ENCODE peak calls at places on chromosomes 2 and 18, in six cellular contexts. J, E, Z, D, Y and I are unnamed samples.

GRCh38 chr2:43576983-43577892 is 18.6 kb downstream of the THADA start:
- DNase-seq in D (peak), Z (peak), E (no peak), Y (peak), J (no peak), I (peak)

GRCh38 chr2:7646024-7646423 is 728.8 kb downstream of the RNF144A start:
- DNase-seq in E (no peak), Z (no peak), J (no peak), Y (no peak), D (no peak), I (no peak)

GRCh38 chr2:37809525-37809924 is 115.6 kb upstream of the RMDN2 start:
- DNase-seq in Y (no peak), D (peak), Z (no peak), J (no peak), E (peak), I (no peak)

GRCh38 chr2:43851026-43851980 is 12.5 kb downstream of the ABCG8 start:
- DNase-seq in Y (no peak), J (no peak), E (no peak), Z (peak), D (peak), I (no peak)

GRCh38 chr2:52918551-52918950 is 849.1 kb upstream of the CHAC2 start:
- DNase-seq in E (no peak), D (no peak), Y (no peak), Z (no peak), J (no peak), I (no peak)

GRCh38 chr18:48408727-48409590 is at the start of gene ZBTB7C:
- DNase-seq in J (no peak), Y (no peak), D (peak), E (no peak), Z (peak), I (no peak)

GRCh38 chr2:195649629-195650190 is 7.3 kb upstream of the SLC39A10 start:
- DNase-seq in E (no peak), Y (no peak), J (no peak), Z (no peak), D (no peak), I (no peak)

GRCh38 chr2:74316616-74317295 is 26.5 kb downstream of the SLC4A5 start:
- DNase-seq in E (no peak), Z (no peak), J (no peak), Y (peak), D (no peak), I (peak)

GRCh38 chr2:11393711-11394236 is 49.3 kb upstream of the ROCK2 start:
- DNase-seq in Z (no peak), D (no peak), J (no peak), E (no peak), Y (no peak), I (no peak)

GRCh38 chr2:190714958-190715357 is 66.1 kb downstream of the NAB1 start:
- DNase-seq in Z (no peak), E (peak), J (no peak), D (no peak), Y (no peak), I (no peak)

GRCh38 chr2:207163053-207163814 is 2.5 kb downstream of the KLF7 start:
- DNase-seq in J (no peak), Z (no peak), Y (peak), E (peak), D (no peak), I (peak)

GRCh38 chr2:130371723-130372054 is 15.8 kb downstream of the PTPN18 start:
- DNase-seq in E (no peak), D (no peak), Y (no peak), Z (no peak), J (no peak), I (no peak)

GRCh38 chr2:71935291-71935848 is 212.3 kb downstream of the CYP26B1 start:
- DNase-seq in D (peak), E (no peak), Y (no peak), J (no peak), Z (peak), I (no peak)

GRCh38 chr2:128754246-128754724 is 435.6 kb upstream of the HS6ST1 start:
- DNase-seq in E (no peak), D (peak), Z (no peak), J (peak), Y (no peak), I (no peak)

GRCh38 chr2:1219901-1220691 is 193.2 kb upstream of the TPO start:
- DNase-seq in D (peak), J (no peak), E (no peak), Z (no peak), Y (no peak), I (no peak)

GRCh38 chr2:39920318-39920775 is 141.3 kb upstream of the THUMPD2 start:
- DNase-seq in Z (no peak), J (no peak), Y (no peak), E (no peak), D (no peak), I (no peak)

GRCh38 chr2:135819211-135819610 is 17.8 kb downstream of the LCT start:
- DNase-seq in Y (peak), J (no peak), Z (peak), D (no peak), E (peak), I (no peak)

DNA sequence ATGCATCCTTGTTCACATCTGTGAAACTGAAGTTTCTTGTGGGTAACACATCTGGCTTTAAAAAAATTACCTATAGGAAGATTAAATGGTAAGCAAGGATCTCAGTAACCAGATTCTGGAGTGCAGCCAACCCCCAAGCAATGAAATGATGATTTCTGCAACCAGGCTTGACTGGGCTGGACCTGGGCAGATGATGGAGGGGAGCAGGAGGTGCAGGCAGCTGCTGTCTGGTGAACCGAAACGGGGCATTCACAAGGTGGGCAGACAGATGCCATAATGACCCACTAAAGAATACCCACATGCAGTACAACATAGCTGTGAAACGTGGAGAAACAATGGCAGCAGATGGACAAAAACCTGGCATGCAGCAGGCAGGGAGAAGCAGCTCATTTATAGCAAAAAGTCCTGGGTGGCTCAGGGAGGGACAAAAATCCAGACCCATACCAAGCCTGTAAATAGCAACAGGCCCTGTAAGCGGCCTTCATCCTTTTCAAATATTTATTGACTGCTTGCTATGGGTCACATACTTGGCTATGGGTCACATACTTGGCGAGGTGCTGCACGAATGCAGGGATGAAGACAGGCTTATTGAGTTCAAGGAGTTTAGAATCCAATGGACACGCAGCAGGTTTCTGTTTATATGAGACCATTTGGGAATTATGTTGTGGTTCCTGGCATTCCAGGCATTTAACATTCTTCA is 244.6 kb downstream of the HRH4 start:
- DNase-seq in Y (no peak), D (no peak), E (no peak), J (no peak), Z (no peak), I (peak)
- TF ChIP-seq JUND in Y (no peak), D (no peak), E (no peak), J (no peak), Z (no peak), I (no peak)

GRCh38 chr2:26355038-26355995 is 8.7 kb upstream of the ADGRF3 start:
- DNase-seq in Y (no peak), Z (peak), E (peak), J (no peak), D (no peak), I (peak)
- TF ChIP-seq JUND in Y (no peak), Z (peak), E (peak), J (no peak), D (peak), I (no peak)

GRCh38 chr18:36829362-36830140 is 624 bp downstream of the KIAA1328 start:
- DNase-seq in J (no peak), Z (no peak), E (no peak), Y (peak), D (no peak), I (peak)
- TF ChIP-seq JUND in J (no peak), Z (no peak), E (no peak), Y (no peak), D (no peak), I (no peak)

DNA sequence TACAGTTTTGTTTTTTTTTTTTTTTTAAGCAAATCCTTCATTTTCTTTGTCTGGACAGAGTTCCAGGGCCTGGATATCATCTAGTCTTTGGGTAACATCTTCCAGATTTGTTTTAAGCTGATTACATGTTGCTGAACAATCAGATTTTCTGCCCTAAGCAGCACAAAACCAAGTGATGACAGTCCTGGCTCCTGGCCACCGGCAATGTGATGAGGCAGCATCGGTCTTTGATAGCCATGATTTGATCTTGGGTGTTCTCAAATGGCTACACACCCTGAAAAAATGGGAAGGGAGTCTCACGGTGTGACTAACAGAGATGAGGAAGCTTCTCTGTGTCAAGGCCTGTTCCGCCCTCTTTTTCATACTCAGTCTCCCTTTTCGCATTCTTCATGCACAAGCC is 708.6 kb upstream of the ZEB2 start:
- DNase-seq in Y (no peak), E (no peak), Z (no peak), J (no peak), D (peak), I (no peak)
- TF ChIP-seq JUND in Y (no peak), E (no peak), Z (no peak), J (no peak), D (no peak), I (no peak)